ENCODE peak calls at places on chromosomes 3 and 15, in six cellular contexts. One of them, this sample, is unnamed.

GRCh38 chr3:66567066-66567465 is 66.2 kb upstream of the LRIG1 start:
- DNase-seq in A549: no peak
- DNase-seq in K562: no peak
- DNase-seq in transverse colon: no peak
- DNase-seq in tibial nerve: no peak
- DNase-seq in sigmoid colon: no peak
- DNase-seq in this sample: no peak

GRCh38 chr3:168117059-168117458 is 21.3 kb upstream of the GOLIM4 start:
- DNase-seq in tibial nerve: no peak
- DNase-seq in K562: no peak
- DNase-seq in A549: no peak
- DNase-seq in transverse colon: no peak
- DNase-seq in sigmoid colon: no peak
- DNase-seq in this sample: no peak

GRCh38 chr3:170426240-170426797 is 7.7 kb downstream of the CLDN11 start:
- DNase-seq in A549: no peak
- DNase-seq in sigmoid colon: no peak
- DNase-seq in transverse colon: no peak
- DNase-seq in K562: no peak
- DNase-seq in tibial nerve: no peak
- DNase-seq in this sample: no peak

GRCh38 chr3:144380832-144381231 is 409.2 kb downstream of the DIPK2A start:
- DNase-seq in sigmoid colon: no peak
- DNase-seq in K562: no peak
- DNase-seq in tibial nerve: no peak
- DNase-seq in A549: no peak
- DNase-seq in transverse colon: no peak
- DNase-seq in this sample: no peak

GRCh38 chr3:108342829-108343478 is 46.6 kb downstream of the HHLA2 start:
- DNase-seq in transverse colon: no peak
- DNase-seq in A549: no peak
- DNase-seq in sigmoid colon: no peak
- DNase-seq in K562: no peak
- DNase-seq in tibial nerve: no peak
- DNase-seq in this sample: no peak

GRCh38 chr15:75884041-75884440 is 19.6 kb upstream of the FBXO22 start:
- DNase-seq in A549: no peak
- DNase-seq in K562: no peak
- DNase-seq in transverse colon: no peak
- DNase-seq in sigmoid colon: no peak
- DNase-seq in tibial nerve: no peak
- DNase-seq in this sample: no peak

GRCh38 chr15:81752149-81752942 is 293.5 kb downstream of the MEX3B start:
- DNase-seq in tibial nerve: peak; percentile 30
- DNase-seq in A549: no peak
- DNase-seq in transverse colon: peak; percentile 21
- DNase-seq in sigmoid colon: peak; percentile 76
- DNase-seq in K562: no peak
- DNase-seq in this sample: no peak

GRCh38 chr3:61239871-61240270 is 11.4 kb downstream of the FHIT start:
- DNase-seq in tibial nerve: no peak
- DNase-seq in transverse colon: no peak
- DNase-seq in sigmoid colon: no peak
- DNase-seq in K562: no peak
- DNase-seq in A549: no peak
- DNase-seq in this sample: no peak

GRCh38 chr15:96328101-96328958 is 2.2 kb upstream of the NR2F2 start:
- DNase-seq in A549: no peak
- DNase-seq in tibial nerve: no peak
- DNase-seq in sigmoid colon: no peak
- DNase-seq in K562: no peak
- DNase-seq in transverse colon: no peak
- DNase-seq in this sample: no peak

GRCh38 chr3:63343674-63344073 is 65.6 kb downstream of the SYNPR start:
- DNase-seq in transverse colon: peak; percentile 83
- DNase-seq in sigmoid colon: peak; percentile 89
- DNase-seq in K562: peak; percentile 9
- DNase-seq in tibial nerve: peak; percentile 15
- DNase-seq in A549: no peak
- DNase-seq in this sample: no peak

GRCh38 chr3:141782386-141782932 is 19.3 kb downstream of the GRK7 start:
- DNase-seq in A549: no peak
- DNase-seq in transverse colon: no peak
- DNase-seq in K562: no peak
- DNase-seq in tibial nerve: no peak
- DNase-seq in sigmoid colon: no peak
- DNase-seq in this sample: no peak

GRCh38 chr15:69296606-69297005 is 2.1 kb upstream of the PAQR5 start:
- DNase-seq in sigmoid colon: no peak
- DNase-seq in tibial nerve: no peak
- DNase-seq in transverse colon: no peak
- DNase-seq in A549: no peak
- DNase-seq in K562: no peak
- DNase-seq in this sample: no peak

GRCh38 chr3:27354588-27355203 is 14.5 kb downstream of the NEK10 start:
- DNase-seq in sigmoid colon: no peak
- DNase-seq in tibial nerve: no peak
- DNase-seq in A549: no peak
- DNase-seq in K562: no peak
- DNase-seq in transverse colon: peak; percentile 73
- DNase-seq in this sample: no peak

GRCh38 chr15:71844916-71845315 is 34.6 kb downstream of the NR2E3 start:
- DNase-seq in K562: no peak
- DNase-seq in transverse colon: no peak
- DNase-seq in sigmoid colon: no peak
- DNase-seq in tibial nerve: no peak
- DNase-seq in A549: no peak
- DNase-seq in this sample: no peak

GRCh38 chr3:11238057-11238456 is 34.1 kb upstream of the ATG7 start:
- DNase-seq in K562: no peak
- DNase-seq in tibial nerve: no peak
- DNase-seq in transverse colon: no peak
- DNase-seq in sigmoid colon: no peak
- DNase-seq in A549: no peak
- DNase-seq in this sample: no peak

GRCh38 chr3:73573204-73573603 is 51.5 kb downstream of the PDZRN3 start:
- DNase-seq in transverse colon: no peak
- DNase-seq in A549: no peak
- DNase-seq in sigmoid colon: no peak
- DNase-seq in tibial nerve: no peak
- DNase-seq in K562: no peak
- DNase-seq in this sample: no peak

GRCh38 chr3:150180349-150180748 is 209.7 kb upstream of the PFN2 start:
- DNase-seq in A549: no peak
- DNase-seq in tibial nerve: no peak
- DNase-seq in sigmoid colon: no peak
- DNase-seq in transverse colon: no peak
- DNase-seq in K562: no peak
- DNase-seq in this sample: peak; percentile 24

GRCh38 chr3:123642182-123642956 is 57.5 kb upstream of the HACD2 start:
- DNase-seq in A549: peak; percentile 79
- DNase-seq in tibial nerve: peak; percentile 42
- DNase-seq in transverse colon: peak; percentile 84
- DNase-seq in sigmoid colon: peak; percentile 95
- DNase-seq in K562: peak; percentile 83
- DNase-seq in this sample: peak; percentile 96

GRCh38 chr3:194658477-194659242 is 13.3 kb downstream of the LSG1 start:
- DNase-seq in tibial nerve: no peak
- DNase-seq in transverse colon: no peak
- DNase-seq in sigmoid colon: no peak
- DNase-seq in K562: no peak
- DNase-seq in A549: no peak
- DNase-seq in this sample: no peak

GRCh38 chr3:141307351-141308059 is 60.8 kb upstream of the ZBTB38 start:
- DNase-seq in sigmoid colon: no peak
- DNase-seq in K562: no peak
- DNase-seq in A549: no peak
- DNase-seq in tibial nerve: no peak
- DNase-seq in transverse colon: no peak
- DNase-seq in this sample: no peak

GRCh38 chr3:197542741-197543454 is 12.9 kb downstream of the BDH1 start:
- DNase-seq in tibial nerve: no peak
- DNase-seq in K562: no peak
- DNase-seq in transverse colon: no peak
- DNase-seq in A549: no peak
- DNase-seq in sigmoid colon: peak; percentile 73
- DNase-seq in this sample: no peak

GRCh38 chr3:117722856-117723255 is 1013.3 kb downstream of the TUSC7 start:
- DNase-seq in A549: no peak
- DNase-seq in transverse colon: no peak
- DNase-seq in sigmoid colon: no peak
- DNase-seq in K562: no peak
- DNase-seq in tibial nerve: no peak
- DNase-seq in this sample: no peak

GRCh38 chr3:105555206-105555605 is 188.5 kb downstream of the ALCAM start:
- DNase-seq in K562: no peak
- DNase-seq in A549: no peak
- DNase-seq in transverse colon: no peak
- DNase-seq in sigmoid colon: no peak
- DNase-seq in tibial nerve: no peak
- DNase-seq in this sample: no peak

GRCh38 chr15:90828111-90828510 is 40.3 kb upstream of the FURIN start:
- DNase-seq in A549: no peak
- DNase-seq in transverse colon: no peak
- DNase-seq in sigmoid colon: no peak
- DNase-seq in tibial nerve: no peak
- DNase-seq in K562: no peak
- DNase-seq in this sample: no peak

GRCh38 chr3:133595341-133595740 is 21.9 kb downstream of the CDV3 start:
- DNase-seq in K562: no peak
- DNase-seq in transverse colon: no peak
- DNase-seq in sigmoid colon: no peak
- DNase-seq in A549: no peak
- DNase-seq in tibial nerve: no peak
- DNase-seq in this sample: no peak

GRCh38 chr3:50249459-50249858 is 13.5 kb downstream of the GNAI2 start:
- DNase-seq in A549: no peak
- DNase-seq in K562: no peak
- DNase-seq in sigmoid colon: no peak
- DNase-seq in transverse colon: no peak
- DNase-seq in tibial nerve: no peak
- DNase-seq in this sample: no peak

GRCh38 chr3:166451997-166452396 is 614.8 kb upstream of the BCHE start:
- DNase-seq in transverse colon: no peak
- DNase-seq in K562: no peak
- DNase-seq in tibial nerve: no peak
- DNase-seq in sigmoid colon: no peak
- DNase-seq in A549: no peak
- DNase-seq in this sample: no peak

GRCh38 chr3:57164217-57164605 is 942 bp downstream of the IL17RD start:
- DNase-seq in K562: no peak
- DNase-seq in A549: no peak
- DNase-seq in sigmoid colon: no peak
- DNase-seq in transverse colon: peak; percentile 26
- DNase-seq in tibial nerve: no peak
- DNase-seq in this sample: no peak

GRCh38 chr3:60912876-60913275 is 338.4 kb downstream of the FHIT start:
- DNase-seq in K562: no peak
- DNase-seq in tibial nerve: no peak
- DNase-seq in sigmoid colon: no peak
- DNase-seq in A549: no peak
- DNase-seq in transverse colon: no peak
- DNase-seq in this sample: no peak

GRCh38 chr15:86355798-86356197 is 276.1 kb downstream of the AGBL1 start:
- DNase-seq in K562: no peak
- DNase-seq in sigmoid colon: no peak
- DNase-seq in tibial nerve: no peak
- DNase-seq in transverse colon: no peak
- DNase-seq in A549: no peak
- DNase-seq in this sample: no peak
- TF ChIP-seq CTCF in K562: no peak
- TF ChIP-seq CTCF in sigmoid colon: no peak
- TF ChIP-seq CTCF in tibial nerve: no peak
- TF ChIP-seq CTCF in transverse colon: no peak
- TF ChIP-seq CTCF in A549: no peak
- TF ChIP-seq CTCF in this sample: no peak

DNA sequence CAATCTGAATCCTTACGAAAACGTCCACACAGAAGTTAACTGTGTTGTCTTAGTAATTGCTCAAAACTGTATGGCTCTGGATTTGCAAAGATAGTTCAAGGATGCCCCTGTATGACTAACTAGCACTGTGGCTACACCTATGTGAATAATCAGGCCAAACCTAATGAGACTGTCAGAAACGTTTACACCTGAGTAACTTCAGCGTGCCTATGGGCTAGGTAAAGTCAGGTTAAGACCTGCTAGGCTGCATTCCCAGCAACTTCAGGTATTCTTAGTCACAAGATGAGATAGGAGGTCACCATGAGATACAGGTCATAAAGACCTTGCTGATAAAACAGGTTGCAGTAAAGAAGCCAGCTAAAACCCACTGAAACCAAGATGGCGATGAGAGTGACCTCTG is 87.8 kb upstream of the PLXND1 start:
- DNase-seq in A549: no peak
- DNase-seq in tibial nerve: no peak
- DNase-seq in transverse colon: no peak
- DNase-seq in sigmoid colon: no peak
- DNase-seq in K562: no peak
- DNase-seq in this sample: no peak
- TF ChIP-seq EP300 in A549: no peak
- TF ChIP-seq EP300 in tibial nerve: no peak
- TF ChIP-seq EP300 in transverse colon: no peak
- TF ChIP-seq EP300 in sigmoid colon: no peak
- TF ChIP-seq EP300 in K562: no peak
- TF ChIP-seq EP300 in this sample: no peak

DNA sequence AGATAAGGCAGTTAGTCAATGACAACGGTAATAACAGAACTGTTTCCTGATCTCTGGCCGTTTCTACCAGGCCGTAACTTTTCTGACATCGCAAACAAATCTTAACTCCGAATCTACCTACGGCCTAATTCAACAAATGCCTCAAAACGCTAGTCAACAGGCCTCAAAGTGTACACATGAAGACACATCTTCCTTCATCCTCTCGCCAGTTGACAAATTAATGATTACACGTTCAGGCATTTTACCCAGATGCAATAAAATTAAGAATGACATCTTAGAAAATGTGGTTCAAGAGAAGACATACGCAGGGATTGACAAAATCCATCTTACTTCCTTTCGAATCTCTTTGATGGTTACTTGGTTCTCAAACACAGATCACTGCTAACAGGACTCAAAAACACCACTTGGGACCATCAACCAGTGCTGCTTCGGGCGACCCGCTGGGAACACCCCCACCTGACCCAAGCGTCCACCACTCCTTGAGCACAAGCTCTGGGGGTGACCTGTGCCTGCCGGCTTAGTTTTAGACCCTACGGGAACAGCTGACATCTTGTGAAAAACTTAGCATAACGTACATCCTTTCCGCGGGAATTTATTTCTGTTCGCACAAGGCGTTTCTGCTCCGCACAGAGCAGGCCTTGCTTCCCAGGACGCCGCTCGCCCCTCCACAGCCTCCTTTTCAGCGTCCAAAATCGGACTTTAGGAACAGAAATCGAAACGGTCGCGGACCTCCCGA is 1.3 kb downstream of the SFMBT1 start:
- DNase-seq in tibial nerve: no peak
- DNase-seq in sigmoid colon: peak; percentile 71
- DNase-seq in A549: peak; percentile 36
- DNase-seq in K562: no peak
- DNase-seq in transverse colon: peak; percentile 41
- DNase-seq in this sample: no peak
- TF ChIP-seq CTCF in tibial nerve: no peak
- TF ChIP-seq CTCF in sigmoid colon: no peak
- TF ChIP-seq CTCF in A549: no peak
- TF ChIP-seq CTCF in K562: no peak
- TF ChIP-seq CTCF in transverse colon: no peak
- TF ChIP-seq CTCF in this sample: no peak

GRCh38 chr3:13684350-13684749 is 135.4 kb downstream of the FBLN2 start:
- DNase-seq in sigmoid colon: no peak
- DNase-seq in tibial nerve: no peak
- DNase-seq in K562: no peak
- DNase-seq in A549: no peak
- DNase-seq in transverse colon: no peak
- DNase-seq in this sample: no peak
- TF ChIP-seq EP300 in sigmoid colon: no peak
- TF ChIP-seq EP300 in tibial nerve: no peak
- TF ChIP-seq EP300 in K562: no peak
- TF ChIP-seq EP300 in A549: no peak
- TF ChIP-seq EP300 in transverse colon: no peak
- TF ChIP-seq EP300 in this sample: no peak

This sample was measured in esophagus muscularis mucosa.